ENCODE peak calls at places on chromosome 22, in nine cellular contexts. K is bronchial epithelial cell, U is upper lobe of right lung, Y is DND-41, S is PC-3, L is fibroblast of mammary gland, N is endothelial cell of umbilical vein, W is GM12865, O is HCT116. X is an unnamed sample.

GRCh38 chr22:21590809-21591641 is 23.5 kb downstream of the UBE2L3 start:
- DNase-seq in N (no peak), S (no peak), W (peak), O (no peak), L (no peak), K (no peak), Y (no peak), U (no peak), X (no peak)

GRCh38 chr22:23498811-23499798 is 81.0 kb downstream of the IGLL1 start:
- DNase-seq in U (peak), O (no peak), W (no peak), S (no peak), N (no peak), L (no peak), K (no peak), Y (peak), X (no peak)

GRCh38 chr22:38873469-38874411 is 1.7 kb upstream of the CBX6 start:
- DNase-seq in W (peak), U (no peak), K (peak), L (no peak), O (no peak), N (no peak), Y (no peak), S (peak), X (no peak)

GRCh38 chr22:44368611-44369010 is 55.9 kb upstream of the SHISAL1 start:
- DNase-seq in N (no peak), L (no peak), W (no peak), O (no peak), K (no peak), U (peak), Y (no peak), S (no peak), X (no peak)

GRCh38 chr22:37549704-37550059 is 10.6 kb upstream of the CDC42EP1 start:
- DNase-seq in Y (no peak), U (peak), S (no peak), W (no peak), K (no peak), L (peak), O (no peak), N (peak), X (peak)

GRCh38 chr22:50138988-50139387 is 31.5 kb upstream of the PANX2 start:
- DNase-seq in Y (no peak), O (no peak), L (no peak), U (no peak), K (no peak), W (no peak), N (no peak), S (no peak), X (no peak)

GRCh38 chr22:48889209-48889830 is 938.4 kb downstream of the BRD1 start:
- DNase-seq in U (peak), N (no peak), L (no peak), O (no peak), K (no peak), Y (no peak), S (no peak), W (no peak), X (no peak)

GRCh38 chr22:45131749-45132148 is 32.0 kb upstream of the NUP50 start:
- DNase-seq in W (no peak), O (no peak), N (no peak), U (peak), S (no peak), L (no peak), K (no peak), Y (no peak), X (no peak)

GRCh38 chr22:21698430-21699329 is 32.9 kb downstream of the PPIL2 start:
- DNase-seq in U (no peak), Y (no peak), L (peak), O (no peak), N (no peak), K (no peak), W (no peak), S (no peak), X (peak)

GRCh38 chr22:39176067-39176621 is 23.7 kb upstream of the CBX7 start:
- DNase-seq in Y (no peak), O (no peak), K (no peak), L (peak), U (peak), S (peak), W (no peak), N (peak), X (peak)

GRCh38 chr22:45284705-45285305 is at the start of gene UPK3A:
- DNase-seq in S (peak), L (no peak), K (no peak), Y (no peak), N (peak), O (peak), U (peak), W (peak), X (no peak)

GRCh38 chr22:19757140-19757984 is 3.2 kb upstream of the TBX1 start:
- DNase-seq in Y (no peak), U (no peak), L (no peak), S (no peak), W (no peak), O (no peak), N (no peak), K (no peak), X (no peak)

GRCh38 chr22:19483481-19484244 is 3.9 kb downstream of the CDC45 start:
- DNase-seq in U (no peak), O (no peak), S (peak), K (peak), Y (no peak), L (peak), W (no peak), N (peak), X (peak)

GRCh38 chr22:35971418-35972119 is 57.1 kb downstream of the RBFOX2 start:
- DNase-seq in W (no peak), S (no peak), L (peak), O (no peak), N (peak), U (no peak), K (no peak), Y (no peak), X (peak)

GRCh38 chr22:47299879-47300697 is 537.6 kb downstream of the TBC1D22A start:
- DNase-seq in L (no peak), S (no peak), K (no peak), N (no peak), W (no peak), U (no peak), O (no peak), Y (no peak), X (no peak)

GRCh38 chr22:22060200-22061084 is 77.9 kb upstream of the TOP3B start:
- DNase-seq in N (peak), K (peak), Y (peak), U (peak), S (peak), W (peak), O (peak), L (peak), X (peak)

GRCh38 chr22:27107824-27108223 is 450.4 kb downstream of the MIAT start:
- DNase-seq in O (peak), U (no peak), N (peak), S (peak), W (no peak), K (peak), L (peak), Y (no peak), X (peak)

GRCh38 chr22:24138649-24139420 is 42.5 kb upstream of the SUSD2 start:
- DNase-seq in Y (no peak), U (no peak), S (no peak), W (no peak), K (no peak), N (no peak), O (no peak), L (no peak), X (no peak)

GRCh38 chr22:20951932-20952380 is 15.1 kb upstream of the AIFM3 start:
- DNase-seq in K (no peak), S (no peak), O (no peak), N (no peak), Y (no peak), L (no peak), U (no peak), W (no peak), X (no peak)

GRCh38 chr22:48822278-48823233 is 1005.1 kb downstream of the BRD1 start:
- DNase-seq in S (no peak), N (no peak), L (no peak), O (no peak), W (no peak), U (peak), K (no peak), Y (no peak), X (no peak)

DNA sequence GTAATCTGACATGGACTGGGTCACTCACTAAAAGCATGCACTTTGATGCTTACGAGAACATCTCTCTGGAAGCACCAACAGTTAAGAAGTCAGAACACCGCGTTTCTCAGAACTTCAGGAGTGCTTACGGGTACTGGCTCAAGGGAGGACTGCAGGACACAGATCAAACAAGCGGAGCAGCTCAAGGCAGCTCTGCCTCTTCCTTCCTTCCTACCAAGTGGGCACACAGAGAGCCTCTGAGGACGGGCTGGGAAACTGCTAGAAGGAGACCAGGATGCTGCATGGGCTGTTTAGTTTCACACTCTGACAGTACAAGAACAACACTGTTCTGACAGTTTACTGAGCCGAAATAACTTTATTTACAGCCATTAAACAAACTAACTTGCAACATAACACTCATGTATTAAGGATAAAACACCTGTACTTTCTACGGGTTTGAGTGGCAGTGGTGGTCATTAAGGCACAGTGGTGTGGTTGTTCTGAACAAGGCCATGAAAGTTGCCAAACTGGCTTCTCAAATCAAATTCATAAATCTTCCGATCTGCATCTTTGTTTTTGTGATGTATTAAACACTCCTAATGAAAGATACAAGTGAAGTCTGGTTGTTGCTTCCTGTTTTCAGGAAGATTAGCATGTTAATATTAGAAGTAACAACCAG is 37.5 kb downstream of the ARFGAP3 start:
- DNase-seq in W (no peak), K (no peak), N (peak), S (no peak), Y (no peak), U (no peak), O (no peak), L (no peak), X (no peak)
- H3K4me3 ChIP-seq in W (no peak), K (no peak), N (no peak), S (peak), Y (no peak), U (no peak), O (no peak), L (no peak), X (no peak)

GRCh38 chr22:17748555-17749353 is 25.5 kb downstream of the BID start:
- DNase-seq in U (no peak), L (no peak), Y (no peak), O (no peak), S (no peak), N (no peak), K (no peak), W (no peak), X (peak)
- TF ChIP-seq CTCF in U (no peak), L (no peak), Y (no peak), O (no peak), S (no peak), N (peak), K (no peak), W (no peak), X (peak)

DNA sequence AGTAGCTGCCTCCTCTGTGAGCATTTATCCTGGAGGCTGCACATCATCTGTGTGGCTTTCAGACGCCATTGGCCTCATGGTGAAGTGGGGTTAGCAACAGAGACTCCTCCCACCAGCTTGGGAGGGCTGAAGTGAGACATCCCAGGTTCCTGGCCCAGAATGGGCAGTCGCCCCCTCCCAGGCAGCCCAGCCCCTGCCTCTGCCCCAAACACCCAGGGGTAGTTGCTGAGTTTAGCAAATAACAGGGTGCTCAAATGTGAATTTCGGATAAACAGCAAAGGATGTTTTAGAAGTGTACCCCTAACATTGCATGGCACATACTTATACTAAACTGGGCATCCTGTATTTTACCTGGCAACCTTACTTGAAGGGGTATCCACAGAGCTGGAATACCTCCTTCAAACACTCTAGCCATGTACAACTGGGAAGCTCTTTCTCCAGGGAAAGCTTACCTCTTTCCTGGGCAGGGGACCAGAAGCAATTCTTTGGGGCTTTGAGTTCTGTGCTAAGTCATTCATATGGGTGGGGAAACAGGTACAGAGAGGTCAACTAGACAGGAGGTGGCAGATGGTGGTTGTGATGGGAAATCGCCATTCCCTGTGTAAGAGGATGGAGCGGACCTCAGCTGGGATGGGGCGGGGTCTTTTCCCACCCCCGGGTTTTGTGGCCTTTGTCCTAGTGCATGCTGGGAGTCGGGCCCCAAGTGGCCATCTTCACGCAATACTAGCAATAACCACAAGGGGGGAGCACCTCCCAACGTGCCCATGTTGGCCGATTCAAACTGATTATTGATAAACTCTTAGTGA is 19.3 kb downstream of the MTFP1 start:
- DNase-seq in K (peak), L (peak), S (peak), W (peak), U (no peak), N (peak), O (peak), Y (peak), X (peak)
- H3K4me3 ChIP-seq in K (no peak), L (no peak), S (no peak), W (no peak), U (no peak), N (no peak), O (peak), Y (no peak), X (no peak)

DNA sequence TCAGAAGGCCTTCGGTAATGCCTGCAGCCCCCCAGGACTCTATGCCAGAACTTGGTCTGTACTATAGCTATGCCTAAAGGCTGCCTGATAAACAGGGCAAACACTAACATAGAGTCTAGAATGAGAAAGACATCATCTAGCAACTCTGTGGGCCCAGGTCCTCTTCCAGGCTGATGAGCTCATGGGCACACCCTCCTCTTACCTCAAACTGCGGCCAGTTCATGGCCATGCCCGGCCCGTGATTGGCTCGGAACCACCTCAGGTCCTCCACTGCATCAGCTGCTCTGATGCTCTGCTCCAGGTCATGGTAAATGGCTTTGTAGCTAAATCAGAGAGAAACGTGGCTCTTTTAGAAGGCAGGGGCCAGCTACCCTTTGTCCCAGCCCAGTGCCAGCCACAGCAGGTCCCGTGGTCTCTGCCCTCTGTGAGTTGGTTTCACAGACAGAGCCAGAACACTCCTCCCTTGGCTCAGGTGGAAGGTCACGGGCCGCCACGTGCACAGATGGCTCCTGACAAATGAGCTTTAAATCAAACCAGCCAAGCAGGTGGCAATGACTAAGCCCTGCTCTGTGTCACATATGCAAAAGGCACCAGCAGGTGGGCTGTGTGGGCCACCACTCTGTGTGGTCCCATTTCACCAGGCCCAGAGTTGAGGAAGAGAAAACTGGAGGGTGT is 25.0 kb upstream of the ARFGAP3 start:
- DNase-seq in W (no peak), S (no peak), N (no peak), U (no peak), K (no peak), L (no peak), O (no peak), Y (no peak), X (no peak)
- TF ChIP-seq CTCF in W (no peak), S (no peak), N (no peak), U (no peak), K (no peak), L (no peak), O (no peak), Y (no peak), X (no peak)

DNA sequence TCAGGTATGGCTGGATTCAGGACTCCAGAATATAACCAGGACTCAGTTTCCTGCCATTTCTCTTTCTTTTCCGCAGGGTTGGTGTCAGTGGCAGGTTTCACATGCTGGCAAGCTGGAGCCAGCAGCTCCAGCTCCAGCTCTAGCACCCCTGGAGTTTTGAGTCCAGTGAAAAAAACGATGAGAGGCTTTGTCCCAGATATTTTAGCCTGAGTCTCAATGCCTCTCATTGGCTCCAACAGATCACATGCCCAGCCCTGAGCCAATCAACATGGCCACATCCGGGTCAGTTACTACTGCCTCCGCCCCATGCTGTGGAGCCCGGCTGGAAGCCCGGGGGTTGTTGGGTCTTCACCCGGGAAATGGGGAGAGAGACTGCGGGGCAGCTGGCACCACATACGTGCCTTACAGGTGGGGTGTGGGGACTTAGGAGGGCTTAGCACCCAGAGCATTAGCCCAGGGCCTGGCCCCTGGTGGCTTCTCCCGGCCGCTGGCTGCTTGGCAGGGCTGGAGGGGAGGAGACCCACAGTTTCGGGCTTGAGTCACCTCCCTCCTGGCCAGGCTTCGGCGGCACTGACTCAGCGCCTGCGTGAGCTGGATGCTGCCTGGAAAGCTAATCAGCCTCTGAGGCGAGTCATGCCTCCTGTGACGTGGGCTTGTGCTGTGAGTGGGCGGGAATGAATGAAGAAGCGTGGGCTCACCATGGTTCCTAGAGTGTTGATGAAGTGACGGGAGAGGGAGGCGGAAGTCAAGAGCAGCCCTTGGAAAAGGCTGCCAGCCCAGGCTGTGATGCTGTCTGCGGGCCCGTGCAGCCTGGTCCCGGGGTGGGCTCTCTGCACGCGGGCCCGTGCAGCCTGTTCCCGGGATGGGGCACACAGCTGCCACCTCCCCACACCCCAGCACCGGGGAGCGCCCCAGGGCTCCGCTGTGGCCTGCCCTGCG is 15.3 kb upstream of the MRTFA start:
- DNase-seq in N (peak), K (peak), S (peak), L (peak), Y (no peak), W (peak), U (peak), O (peak), X (peak)
- H3K4me3 ChIP-seq in N (no peak), K (peak), S (peak), L (peak), Y (no peak), W (peak), U (peak), O (peak), X (peak)

X was measured in fibroblast of villous mesenchyme.